ENCODE peak calls at places on chromosomes 6 and 20, in ten cellular contexts. M is GM20000, O is kidney, U is epithelial cell of esophagus, R is BJ, N is OCI-LY7, X is adrenal gland, H is dorsolateral prefrontal cortex, J is nephron progenitor cell, K is AG04450. Z is an unnamed sample.

GRCh38 chr6:139753198-139753861 is 378.9 kb upstream of the CITED2 start:
- DNase-seq in M (no peak), O (no peak), U (no peak), R (no peak), N (no peak), X (no peak), H (no peak), J (no peak), K (no peak), Z (no peak)

GRCh38 chr6:109672204-109672603 is 18.8 kb downstream of the AK9 start:
- DNase-seq in M (no peak), O (no peak), U (no peak), R (no peak), N (no peak), X (no peak), H (no peak), J (no peak), K (no peak), Z (no peak)

GRCh38 chr20:44646641-44647274 is 4.7 kb downstream of the ADA start:
- DNase-seq in M (peak), O (peak), U (peak), R (no peak), N (peak), X (no peak), H (no peak), J (no peak), K (no peak), Z (peak)

GRCh38 chr6:22295145-22295544 is 1.7 kb downstream of the PRL start:
- DNase-seq in M (no peak), O (no peak), U (no peak), R (no peak), N (no peak), X (no peak), H (no peak), J (no peak), K (no peak), Z (no peak)

GRCh38 chr20:13611726-13612125 is 27.0 kb downstream of the TASP1 start:
- DNase-seq in M (no peak), O (no peak), U (no peak), R (no peak), N (no peak), X (no peak), H (no peak), J (no peak), K (no peak), Z (no peak)

GRCh38 chr20:38935967-38936407 is 9.8 kb downstream of the FAM83D start:
- DNase-seq in M (no peak), O (no peak), U (peak), R (no peak), N (no peak), X (no peak), H (no peak), J (no peak), K (no peak), Z (peak)

GRCh38 chr6:16857969-16858592 is 96.8 kb upstream of the ATXN1 start:
- DNase-seq in M (no peak), O (no peak), U (no peak), R (no peak), N (no peak), X (no peak), H (no peak), J (no peak), K (no peak), Z (no peak)

GRCh38 chr20:21529863-21530262 is 16.0 kb upstream of the NKX2-2 start:
- DNase-seq in M (peak), O (no peak), U (no peak), R (no peak), N (peak), X (no peak), H (no peak), J (no peak), K (no peak), Z (no peak)

GRCh38 chr20:35866446-35867202 is 87.7 kb downstream of the SCAND1 start:
- DNase-seq in M (no peak), O (no peak), U (peak), R (peak), N (no peak), X (no peak), H (no peak), J (no peak), K (no peak), Z (no peak)

GRCh38 chr6:87675004-87675681 is 26.9 kb downstream of the AKIRIN2 start:
- DNase-seq in M (no peak), O (no peak), U (no peak), R (no peak), N (no peak), X (no peak), H (no peak), J (no peak), K (no peak), Z (no peak)

GRCh38 chr6:142728910-142729481 is 216.0 kb downstream of the HIVEP2 start:
- DNase-seq in M (no peak), O (no peak), U (no peak), R (no peak), N (peak), X (no peak), H (no peak), J (no peak), K (no peak), Z (no peak)

GRCh38 chr6:162857321-162857720 is 129.5 kb downstream of the PACRG start:
- DNase-seq in M (no peak), O (no peak), U (no peak), R (no peak), N (no peak), X (no peak), H (no peak), J (no peak), K (no peak), Z (no peak)

GRCh38 chr20:7237251-7237650 is 469.8 kb downstream of the BMP2 start:
- DNase-seq in M (no peak), O (no peak), U (no peak), R (no peak), N (no peak), X (no peak), H (no peak), J (no peak), K (no peak), Z (no peak)

GRCh38 chr6:168035661-168036616 is 38.5 kb downstream of the KIF25 start:
- DNase-seq in M (no peak), O (no peak), U (peak), R (no peak), N (no peak), X (no peak), H (no peak), J (no peak), K (no peak), Z (peak)

GRCh38 chr20:32437391-32438074 is 79.4 kb downstream of the ASXL1 start:
- DNase-seq in M (no peak), O (no peak), U (no peak), R (no peak), N (peak), X (no peak), H (no peak), J (no peak), K (no peak), Z (peak)
- TF ChIP-seq CTCF in M (no peak), O (no peak), U (no peak), R (peak), N (peak), X (peak), H (no peak), J (no peak), K (peak), Z (no peak)

DNA sequence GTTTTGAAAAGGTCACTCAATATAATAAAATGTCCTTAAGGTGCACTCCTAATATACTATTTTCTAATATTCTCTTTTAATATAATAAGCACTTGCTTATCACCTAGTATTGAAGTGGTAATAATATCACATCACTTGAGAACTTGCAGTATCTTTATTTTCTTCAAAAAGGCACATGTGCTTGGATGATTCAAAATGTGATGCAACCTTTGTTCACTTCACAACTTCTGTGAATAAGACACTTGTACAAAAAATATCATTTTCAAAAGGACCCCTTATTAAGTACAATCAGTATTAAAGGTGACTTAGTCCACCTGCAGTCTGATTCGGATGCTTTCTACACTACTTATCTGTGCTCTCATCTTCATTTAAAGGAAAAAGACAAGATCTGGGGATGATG is 3.4 kb downstream of the PRELID3B start:
- DNase-seq in M (no peak), O (no peak), U (peak), R (no peak), N (no peak), X (no peak), H (no peak), J (no peak), K (no peak), Z (no peak)
- TF ChIP-seq CTCF in M (no peak), O (no peak), U (no peak), R (no peak), N (no peak), X (no peak), H (no peak), J (no peak), K (no peak), Z (no peak)

GRCh38 chr6:52510213-52510562 is 66.7 kb downstream of the TRAM2 start:
- DNase-seq in M (no peak), O (no peak), U (no peak), R (no peak), N (no peak), X (no peak), H (no peak), J (no peak), K (no peak), Z (no peak)

GRCh38 chr6:52509281-52510212 is 67.3 kb downstream of the TRAM2 start:
- DNase-seq in M (no peak), O (no peak), U (no peak), R (no peak), N (no peak), X (no peak), H (no peak), J (no peak), K (no peak), Z (no peak)

GRCh38 chr6:52506502-52506875 is 70.4 kb downstream of the TRAM2 start:
- DNase-seq in M (no peak), O (no peak), U (no peak), R (no peak), N (no peak), X (no peak), H (no peak), J (no peak), K (no peak), Z (no peak)

GRCh38 chr6:52507557-52508260 is 69.2 kb downstream of the TRAM2 start:
- DNase-seq in M (no peak), O (no peak), U (peak), R (no peak), N (no peak), X (no peak), H (no peak), J (no peak), K (no peak), Z (no peak)

DNA sequence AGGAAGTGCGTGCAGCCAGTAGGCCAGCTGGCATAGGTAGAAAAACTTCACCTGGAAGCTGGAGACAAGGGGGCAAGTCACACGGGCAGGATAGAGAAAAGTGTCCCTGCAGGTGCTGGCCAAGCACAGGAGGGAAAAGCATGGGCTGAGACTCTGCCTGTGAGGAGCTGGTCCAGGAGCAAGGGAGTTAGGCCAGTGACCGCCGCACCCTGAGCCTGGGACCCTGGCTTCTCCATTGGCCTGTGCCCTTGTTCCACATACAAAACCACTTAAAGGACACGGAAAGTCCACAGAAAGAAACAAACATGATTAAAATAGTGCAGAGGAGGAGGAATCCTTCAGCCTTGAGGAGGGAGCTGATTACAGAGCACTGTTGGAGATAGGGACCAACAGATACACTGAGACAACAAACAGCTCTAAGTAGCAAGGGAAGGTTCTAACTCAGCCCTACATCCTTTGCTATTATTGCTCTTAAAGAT is 68.6 kb downstream of the TRAM2 start:
- DNase-seq in M (no peak), O (no peak), U (no peak), R (no peak), N (no peak), X (no peak), H (no peak), J (no peak), K (no peak), Z (no peak)
- TF ChIP-seq CTCF in M (no peak), O (no peak), U (no peak), R (no peak), N (no peak), X (no peak), H (no peak), J (no peak), K (no peak), Z (no peak)

DNA sequence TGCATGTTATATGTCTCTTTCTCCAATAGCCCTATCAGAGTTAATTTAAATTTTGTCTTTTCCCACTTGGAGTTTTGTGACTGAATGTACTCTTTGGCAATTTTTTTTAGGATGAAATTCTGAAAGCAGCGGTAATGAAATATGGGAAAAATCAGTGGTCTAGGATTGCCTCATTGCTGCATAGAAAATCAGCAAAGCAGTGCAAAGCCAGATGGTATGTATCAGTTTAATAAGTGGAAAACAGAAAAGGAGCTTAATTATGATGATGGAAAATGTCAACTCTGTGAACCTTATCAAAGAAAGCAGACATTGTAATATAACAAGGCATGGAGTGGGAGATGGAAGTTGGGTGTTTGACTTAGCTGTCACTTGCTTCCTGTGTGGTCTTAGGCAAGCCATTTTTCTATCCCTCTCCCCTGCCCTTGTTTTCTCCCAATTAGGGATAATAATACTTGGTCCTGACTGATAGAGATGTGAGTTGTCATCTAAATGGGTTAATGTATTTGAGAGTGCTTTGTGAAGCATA is 2.7 kb downstream of the CDC5L start:
- DNase-seq in M (no peak), O (no peak), U (no peak), R (no peak), N (no peak), X (no peak), H (no peak), J (no peak), K (no peak), Z (no peak)
- TF ChIP-seq CTCF in M (no peak), O (no peak), U (no peak), R (no peak), N (no peak), X (no peak), H (no peak), J (no peak), K (no peak), Z (no peak)

GRCh38 chr20:48921168-48921882 is at the start of gene ARFGEF2:
- DNase-seq in M (peak), O (peak), U (peak), R (no peak), N (peak), X (peak), H (peak), J (peak), K (peak), Z (peak)
- TF ChIP-seq CTCF in M (no peak), O (no peak), U (no peak), R (peak), N (no peak), X (peak), H (peak), J (no peak), K (no peak), Z (no peak)

GRCh38 chr6:131914967-131915751 is 36.0 kb downstream of the CCN2 start:
- DNase-seq in M (peak), O (no peak), U (peak), R (no peak), N (peak), X (peak), H (peak), J (peak), K (peak), Z (peak)
- TF ChIP-seq CTCF in M (peak), O (peak), U (peak), R (peak), N (peak), X (peak), H (peak), J (peak), K (peak), Z (peak)